ENCODE peak calls at places on chromosome 15, in six cellular contexts. Y is GM12878, F is K562, Q is HepG2, V is GM12891, P is H1. H is an unnamed sample.

GRCh38 chr15:33963831-33964664 is 4.2 kb upstream of the CHRM5 start:
- DNase-seq in Y (no peak), F (peak; percentile 21), Q (peak; percentile 5), V (no peak), P (no peak), H (no peak)

GRCh38 chr15:77901921-77902750 is 175.4 kb downstream of the TBC1D2B start:
- DNase-seq in Y (no peak), F (peak; percentile 22), Q (no peak), V (no peak), P (no peak), H (no peak)

GRCh38 chr15:28960979-28961378 is 75.2 kb downstream of the APBA2 start:
- DNase-seq in Y (no peak), F (no peak), Q (no peak), V (no peak), P (no peak), H (no peak)

GRCh38 chr15:51281368-51281967 is 56.9 kb downstream of the CYP19A1 start:
- DNase-seq in Y (no peak), F (peak; percentile 57), Q (peak; percentile 44), V (no peak), P (peak; percentile 79), H (peak; percentile 31)

GRCh38 chr15:81160312-81161214 is 26.5 kb downstream of the CFAP161 start:
- DNase-seq in Y (no peak), F (no peak), Q (no peak), V (no peak), P (no peak), H (no peak)

GRCh38 chr15:69906256-69907185 is 191.2 kb downstream of the TLE3 start:
- DNase-seq in Y (no peak), F (no peak), Q (no peak), V (no peak), P (no peak), H (no peak)

GRCh38 chr15:48653913-48654630 is 8.6 kb upstream of the FBN1 start:
- DNase-seq in Y (no peak), F (no peak), Q (no peak), V (no peak), P (no peak), H (no peak)

GRCh38 chr15:69919816-69920215 is 177.9 kb downstream of the TLE3 start:
- DNase-seq in Y (no peak), F (no peak), Q (no peak), V (no peak), P (no peak), H (no peak)

GRCh38 chr15:35481992-35482391 is 64.0 kb downstream of the DPH6 start:
- DNase-seq in Y (no peak), F (no peak), Q (no peak), V (no peak), P (no peak), H (no peak)

GRCh38 chr15:56149071-56149470 is 94.6 kb downstream of the RFX7 start:
- DNase-seq in Y (no peak), F (no peak), Q (no peak), V (no peak), P (no peak), H (no peak)

GRCh38 chr15:99305761-99306505 is 54.7 kb downstream of the LRRC28 start:
- DNase-seq in Y (no peak), F (no peak), Q (peak; percentile 82), V (no peak), P (no peak), H (no peak)

GRCh38 chr15:42608110-42608531 is 32.7 kb downstream of the STARD9 start:
- DNase-seq in Y (peak; percentile 71), F (no peak), Q (no peak), V (no peak), P (no peak), H (no peak)
- TF ChIP-seq TAF1 in Y (no peak), F (no peak), Q (no peak), V (no peak), P (no peak), H (no peak)

DNA sequence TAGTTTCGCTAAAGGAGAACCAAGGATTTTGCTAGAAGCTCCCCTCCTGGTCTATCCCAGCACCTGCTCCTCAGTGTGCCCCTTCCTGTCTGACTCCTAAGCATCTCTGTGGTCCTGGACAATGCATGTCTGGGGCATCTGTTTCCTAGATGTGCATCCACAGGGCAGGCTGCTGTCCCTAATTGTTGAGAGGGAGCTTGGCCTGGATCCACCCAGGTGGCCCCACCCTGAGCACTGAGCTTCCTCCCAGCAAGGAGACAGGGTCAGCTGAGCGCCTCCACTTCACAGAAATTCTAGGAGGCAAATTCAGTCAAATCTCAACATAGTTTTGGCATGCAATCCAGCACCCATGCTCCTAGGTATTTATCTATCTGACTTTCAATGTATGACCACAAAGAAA is 102.4 kb upstream of the GOLGA6L6 start:
- DNase-seq in Y (no peak), F (no peak), Q (no peak), V (no peak), P (no peak), H (no peak)
- TF ChIP-seq POLR2A in Y (no peak), F (no peak), Q (no peak), V (no peak), P (no peak), H (no peak)

DNA sequence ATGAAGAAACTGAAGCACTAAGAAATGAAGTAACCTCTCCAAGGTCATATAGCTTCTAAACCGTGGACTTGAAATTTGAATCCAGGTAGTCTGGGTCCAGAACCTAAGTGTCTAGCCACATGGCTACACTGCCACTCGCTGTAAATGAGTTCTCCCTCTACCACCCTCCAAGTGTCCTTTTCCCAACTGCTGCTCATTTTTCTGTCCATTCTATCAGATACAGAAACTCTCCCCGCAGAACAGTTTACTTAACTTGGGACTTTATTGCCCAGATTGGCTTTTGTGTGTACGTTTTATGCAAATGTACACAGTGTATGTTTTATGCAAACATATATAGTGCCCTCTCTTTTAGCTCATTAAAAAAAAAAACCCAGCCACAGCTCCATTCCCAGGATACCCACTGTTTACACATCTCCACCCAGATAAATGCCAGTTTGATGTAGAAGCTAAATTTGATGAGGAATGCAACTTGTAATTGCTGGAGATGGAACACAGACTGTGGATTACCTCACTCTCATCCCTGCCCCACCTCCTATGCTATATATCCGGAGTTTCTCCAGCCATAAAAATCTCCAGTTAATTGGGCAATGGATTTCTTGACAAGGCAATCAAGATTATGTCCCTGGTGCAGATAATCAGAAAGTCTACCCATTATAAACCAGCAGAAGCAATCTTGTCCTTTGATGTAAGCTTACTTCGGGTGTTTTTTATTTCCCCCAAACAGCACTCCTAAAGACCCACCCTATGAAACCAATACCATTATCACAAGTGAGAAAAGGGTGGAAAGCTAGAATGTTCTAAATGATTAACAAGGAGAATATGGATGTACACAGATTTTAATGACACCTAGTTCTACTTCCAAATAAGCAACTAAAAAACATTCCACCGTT is 42.0 kb downstream of the THBS1 start:
- DNase-seq in Y (no peak), F (no peak), Q (no peak), V (no peak), P (no peak), H (no peak)
- TF ChIP-seq TAF1 in Y (no peak), F (no peak), Q (no peak), V (no peak), P (no peak), H (no peak)

DNA sequence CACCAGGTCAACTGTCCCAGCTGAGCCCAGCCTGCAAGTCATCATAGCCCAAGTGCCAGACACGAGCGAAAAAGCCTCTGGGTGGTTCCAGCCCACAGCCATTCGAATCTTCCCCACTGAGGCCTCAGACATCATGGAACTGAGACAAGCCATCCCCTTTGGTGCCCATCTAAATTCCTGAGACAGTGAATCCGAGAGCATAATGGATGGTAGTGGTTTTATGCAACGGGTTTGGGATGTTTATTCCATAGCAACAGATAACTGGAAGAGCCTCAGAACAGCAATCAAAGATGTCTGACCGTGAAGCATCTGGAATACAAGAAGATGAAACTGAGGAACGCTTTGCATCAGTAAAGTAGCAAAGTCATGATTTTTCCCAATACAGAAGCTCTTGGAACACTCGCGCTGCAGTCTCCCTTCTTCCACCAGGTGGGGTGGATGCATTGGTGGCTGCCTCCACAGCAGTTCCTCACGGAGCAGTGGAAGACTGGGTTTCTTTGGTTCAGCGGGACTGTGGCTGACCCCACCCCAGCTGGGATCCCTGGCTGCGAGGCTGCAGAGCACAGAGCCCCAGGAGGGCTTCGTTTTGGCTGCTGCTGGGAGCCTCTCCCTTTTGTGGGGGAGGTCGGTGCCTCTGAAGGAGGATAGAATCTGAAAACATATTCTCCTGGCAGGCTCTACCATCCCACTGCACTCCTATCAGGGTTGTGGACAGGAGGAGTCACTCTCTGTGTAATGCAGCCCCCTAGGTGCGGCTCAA is 26.4 kb upstream of the PDE8A start:
- DNase-seq in Y (no peak), F (peak; percentile 73), Q (peak; percentile 71), V (no peak), P (peak; percentile 70), H (no peak)
- TF ChIP-seq POLR2A in Y (no peak), F (no peak), Q (no peak), V (no peak), P (no peak), H (no peak)

GRCh38 chr15:60125334-60125733 is 121.2 kb downstream of the FOXB1 start:
- DNase-seq in Y (no peak), F (no peak), Q (no peak), V (no peak), P (no peak), H (no peak)

GRCh38 chr15:60128710-60129109 is 124.6 kb downstream of the FOXB1 start:
- DNase-seq in Y (no peak), F (no peak), Q (no peak), V (no peak), P (no peak), H (no peak)

GRCh38 chr15:60130398-60130797 is 126.3 kb downstream of the FOXB1 start:
- DNase-seq in Y (no peak), F (no peak), Q (no peak), V (no peak), P (no peak), H (no peak)

GRCh38 chr15:60126661-60127060 is 122.5 kb downstream of the FOXB1 start:
- DNase-seq in Y (no peak), F (no peak), Q (no peak), V (no peak), P (no peak), H (no peak)

DNA sequence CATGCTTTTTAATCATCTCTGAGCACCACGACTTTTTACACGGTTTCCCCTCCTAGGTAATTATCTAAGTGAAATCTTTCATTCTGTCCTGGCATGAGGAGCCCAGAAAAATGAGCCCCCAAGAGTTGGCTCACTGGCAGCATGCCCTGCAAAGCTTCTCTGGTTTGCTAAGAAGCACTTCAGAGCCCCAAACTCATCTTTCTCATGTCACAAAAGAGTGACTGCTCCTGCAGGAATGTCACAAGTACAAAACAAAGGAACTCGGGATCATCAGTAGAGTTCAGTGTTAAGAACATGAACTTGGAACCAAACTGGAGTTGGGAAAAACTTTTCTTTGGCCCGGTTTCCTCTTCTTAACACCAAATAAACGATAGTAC is 123.9 kb downstream of the FOXB1 start:
- DNase-seq in Y (no peak), F (no peak), Q (no peak), V (no peak), P (no peak), H (no peak)
- TF ChIP-seq TAF1 in Y (no peak), F (no peak), Q (no peak), V (no peak), P (no peak), H (no peak)

DNA sequence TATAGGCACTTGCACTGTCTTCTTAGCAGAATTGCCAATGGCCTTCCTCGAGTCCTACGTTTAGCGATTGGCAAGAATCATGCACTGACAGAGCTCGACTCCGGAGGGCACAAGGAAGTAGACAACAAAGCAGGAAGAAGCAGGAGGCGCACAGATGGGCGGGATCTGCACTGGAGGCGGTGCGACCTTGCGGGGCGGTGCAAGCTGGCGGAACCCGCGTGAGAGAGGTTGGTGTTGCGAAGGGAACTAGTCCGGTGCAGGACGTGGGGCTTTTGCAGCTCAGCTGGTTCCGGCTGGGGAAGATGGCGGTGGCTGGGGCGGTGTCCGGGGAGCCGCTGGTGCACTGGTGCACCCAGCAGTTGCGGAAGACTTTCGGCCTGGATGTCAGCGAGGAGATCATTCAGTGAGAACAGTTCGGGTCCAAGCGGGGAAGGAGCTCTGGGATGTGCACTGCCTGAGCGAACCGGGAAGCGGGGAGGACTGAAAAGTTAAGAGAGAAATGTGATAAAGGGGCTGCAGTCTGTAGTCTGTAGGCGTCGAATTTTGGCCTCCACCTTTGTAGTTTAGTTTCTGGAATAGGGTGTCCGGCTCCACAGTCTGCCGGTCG is at the start of gene TRIP4:
- DNase-seq in Y (peak; percentile 92), F (peak; percentile 93), Q (peak; percentile 93), V (peak; percentile 83), P (peak; percentile 95), H (peak; percentile 85)
- TF ChIP-seq POLR2A in Y (peak; percentile 97), F (peak; percentile 91), Q (peak; percentile 90), V (peak; percentile 95), P (peak; percentile 87), H (peak; percentile 94)